ENCODE peak calls at places on chromosomes 7 and 10, in four cellular contexts. One of them, this sample, is unnamed.

GRCh38 chr10:77571490-77571889 is 66.1 kb downstream of the KCNMA1 start:
- DNase-seq in HepG2: no peak
- DNase-seq in GM12878: no peak
- DNase-seq in K562: no peak
- DNase-seq in this sample: no peak

GRCh38 chr7:30430300-30430699 is 48.3 kb downstream of the NOD1 start:
- DNase-seq in HepG2: no peak
- DNase-seq in GM12878: no peak
- DNase-seq in K562: no peak
- DNase-seq in this sample: no peak

GRCh38 chr7:79293655-79294142 is 159.8 kb downstream of the MAGI2 start:
- DNase-seq in HepG2: peak
- DNase-seq in GM12878: no peak
- DNase-seq in K562: no peak
- DNase-seq in this sample: no peak

GRCh38 chr7:159031750-159032149 is 112.9 kb downstream of the VIPR2 start:
- DNase-seq in HepG2: no peak
- DNase-seq in GM12878: no peak
- DNase-seq in K562: no peak
- DNase-seq in this sample: no peak

GRCh38 chr7:28081016-28081415 is 99.6 kb downstream of the JAZF1 start:
- DNase-seq in HepG2: no peak
- DNase-seq in GM12878: no peak
- DNase-seq in K562: no peak
- DNase-seq in this sample: no peak

GRCh38 chr7:139321071-139321745 is 19.9 kb upstream of the FMC1 start:
- DNase-seq in HepG2: peak
- DNase-seq in GM12878: no peak
- DNase-seq in K562: peak
- DNase-seq in this sample: peak

GRCh38 chr7:107891619-107892366 is 810 bp downstream of the DLD start:
- DNase-seq in HepG2: no peak
- DNase-seq in GM12878: no peak
- DNase-seq in K562: peak
- DNase-seq in this sample: no peak

GRCh38 chr10:43259248-43259980 is 7.5 kb downstream of the RASGEF1A start:
- DNase-seq in HepG2: no peak
- DNase-seq in GM12878: no peak
- DNase-seq in K562: peak
- DNase-seq in this sample: no peak

GRCh38 chr10:103067951-103068350 is 125.1 kb downstream of the NT5C2 start:
- DNase-seq in HepG2: no peak
- DNase-seq in GM12878: no peak
- DNase-seq in K562: no peak
- DNase-seq in this sample: no peak

GRCh38 chr10:9331583-9332008 is 1277.1 kb downstream of the GATA3 start:
- DNase-seq in HepG2: peak
- DNase-seq in GM12878: no peak
- DNase-seq in K562: peak
- DNase-seq in this sample: peak

GRCh38 chr7:18395868-18396267 is 99.7 kb upstream of the HDAC9 start:
- DNase-seq in HepG2: no peak
- DNase-seq in GM12878: no peak
- DNase-seq in K562: no peak
- DNase-seq in this sample: no peak

GRCh38 chr10:80460399-80461207 is 6.5 kb downstream of the TSPAN14 start:
- DNase-seq in HepG2: peak
- DNase-seq in GM12878: no peak
- DNase-seq in K562: no peak
- DNase-seq in this sample: no peak

GRCh38 chr10:124002391-124003069 is 90.9 kb downstream of the CHST15 start:
- DNase-seq in HepG2: no peak
- DNase-seq in GM12878: no peak
- DNase-seq in K562: no peak
- DNase-seq in this sample: no peak

GRCh38 chr10:90834326-90834725 is 23.5 kb downstream of the HTR7 start:
- DNase-seq in HepG2: no peak
- DNase-seq in GM12878: no peak
- DNase-seq in K562: no peak
- DNase-seq in this sample: no peak

GRCh38 chr10:127386606-127387327 is 162.3 kb upstream of the NPS start:
- DNase-seq in HepG2: no peak
- DNase-seq in GM12878: no peak
- DNase-seq in K562: no peak
- DNase-seq in this sample: no peak

GRCh38 chr10:130438861-130439260 is 302.7 kb downstream of the GLRX3 start:
- DNase-seq in HepG2: no peak
- DNase-seq in GM12878: no peak
- DNase-seq in K562: no peak
- DNase-seq in this sample: no peak

GRCh38 chr7:38728145-38728544 is 97.0 kb upstream of the AMPH start:
- DNase-seq in HepG2: no peak
- DNase-seq in GM12878: no peak
- DNase-seq in K562: no peak
- DNase-seq in this sample: no peak

GRCh38 chr7:35676211-35676610 is 18.7 kb downstream of the HERPUD2 start:
- DNase-seq in HepG2: no peak
- DNase-seq in GM12878: no peak
- DNase-seq in K562: no peak
- DNase-seq in this sample: no peak

GRCh38 chr10:132470306-132471124 is 67.1 kb upstream of the INPP5A start:
- DNase-seq in HepG2: no peak
- DNase-seq in GM12878: no peak
- DNase-seq in K562: no peak
- DNase-seq in this sample: no peak

GRCh38 chr7:142866361-142867096 is 11.7 kb downstream of the EPHB6 start:
- DNase-seq in HepG2: peak
- DNase-seq in GM12878: no peak
- DNase-seq in K562: peak
- DNase-seq in this sample: peak

GRCh38 chr10:82072124-82072523 is 197.1 kb downstream of the NRG3 start:
- DNase-seq in HepG2: no peak
- DNase-seq in GM12878: no peak
- DNase-seq in K562: no peak
- DNase-seq in this sample: no peak

GRCh38 chr7:139479620-139480019 is 3.9 kb downstream of the KLRG2 start:
- DNase-seq in HepG2: no peak
- DNase-seq in GM12878: no peak
- DNase-seq in K562: no peak
- DNase-seq in this sample: no peak

GRCh38 chr7:6642239-6642839 is 5.2 kb downstream of the ZNF316 start:
- DNase-seq in HepG2: no peak
- DNase-seq in GM12878: no peak
- DNase-seq in K562: no peak
- DNase-seq in this sample: no peak
- TF ChIP-seq TARDBP in HepG2: no peak
- TF ChIP-seq TARDBP in GM12878: no peak
- TF ChIP-seq TARDBP in K562: no peak
- TF ChIP-seq TARDBP in this sample: no peak

GRCh38 chr10:58212622-58213021 is 55.1 kb downstream of the IPMK start:
- DNase-seq in HepG2: no peak
- DNase-seq in GM12878: no peak
- DNase-seq in K562: no peak
- DNase-seq in this sample: no peak
- TF ChIP-seq TARDBP in HepG2: no peak
- TF ChIP-seq TARDBP in GM12878: no peak
- TF ChIP-seq TARDBP in K562: no peak
- TF ChIP-seq TARDBP in this sample: no peak

GRCh38 chr7:92685146-92686042 is 95.2 kb upstream of the FAM133B start:
- DNase-seq in HepG2: no peak
- DNase-seq in GM12878: no peak
- DNase-seq in K562: no peak
- DNase-seq in this sample: no peak
- TF ChIP-seq TARDBP in HepG2: no peak
- TF ChIP-seq TARDBP in GM12878: no peak
- TF ChIP-seq TARDBP in K562: no peak
- TF ChIP-seq TARDBP in this sample: no peak

GRCh38 chr7:150556521-150557138 is 10.6 kb upstream of the GIMAP4 start:
- DNase-seq in HepG2: no peak
- DNase-seq in GM12878: no peak
- DNase-seq in K562: no peak
- DNase-seq in this sample: no peak

DNA sequence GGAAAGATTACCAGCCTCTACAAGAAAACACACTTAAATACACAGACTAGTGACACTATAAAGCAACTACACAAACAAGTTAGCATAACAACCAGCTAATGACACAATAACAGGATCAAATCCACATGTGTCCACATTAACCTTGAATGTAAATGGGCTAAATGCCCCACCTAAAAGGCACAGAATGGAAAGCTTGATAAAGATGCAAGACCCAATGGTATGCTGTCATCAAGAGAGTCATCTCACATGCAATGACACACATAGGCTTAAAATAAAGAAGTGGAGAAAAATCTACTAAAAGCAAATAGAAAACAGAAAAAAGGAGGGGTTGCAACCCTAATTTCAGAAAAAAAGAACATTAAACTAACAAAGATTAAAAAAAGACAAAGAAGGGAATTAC is 14.0 kb upstream of the GIMAP4 start:
- DNase-seq in HepG2: no peak
- DNase-seq in GM12878: no peak
- DNase-seq in K562: no peak
- DNase-seq in this sample: no peak
- TF ChIP-seq TARDBP in HepG2: no peak
- TF ChIP-seq TARDBP in GM12878: no peak
- TF ChIP-seq TARDBP in K562: no peak
- TF ChIP-seq TARDBP in this sample: no peak

DNA sequence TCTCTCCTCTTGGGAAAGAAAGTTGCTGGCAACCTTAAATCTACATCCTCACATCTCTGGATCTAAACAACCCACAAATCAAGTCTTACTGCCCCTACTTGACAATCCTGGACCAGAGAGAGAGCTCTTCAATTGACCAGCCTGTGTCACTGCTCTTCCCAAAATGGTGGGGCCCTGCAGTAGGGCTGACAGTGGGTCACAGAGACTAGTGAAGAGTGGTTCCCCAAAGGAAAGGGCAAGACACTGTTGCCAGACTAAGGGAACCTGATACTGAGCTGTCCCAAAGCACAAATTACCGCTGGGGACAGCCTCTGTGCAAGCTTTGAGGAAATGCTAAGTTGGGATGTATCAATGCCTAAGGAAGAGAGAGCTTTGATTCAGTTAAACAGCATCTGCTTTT is 4.5 kb upstream of the GPRIN2 start:
- DNase-seq in HepG2: no peak
- DNase-seq in GM12878: no peak
- DNase-seq in K562: no peak
- DNase-seq in this sample: no peak
- TF ChIP-seq TARDBP in HepG2: no peak
- TF ChIP-seq TARDBP in GM12878: no peak
- TF ChIP-seq TARDBP in K562: no peak
- TF ChIP-seq TARDBP in this sample: no peak